ENCODE peak calls at places on chromosomes 6 and 20, in seven cellular contexts. One of them, this sample, is unnamed.

GRCh38 chr6:168684906-168685305 is 243.9 kb downstream of the SMOC2 start:
- DNase-seq in AG10803: no peak
- DNase-seq in cardiac muscle cell: no peak
- DNase-seq in fibroblast of lung: no peak
- DNase-seq in GM12865: no peak
- DNase-seq in fibroblast of villous mesenchyme: no peak
- DNase-seq in choroid plexus epithelial cell: no peak
- DNase-seq in this sample: no peak

GRCh38 chr6:39051399-39052122 is 3.0 kb downstream of the GLP1R start:
- DNase-seq in cardiac muscle cell: peak
- DNase-seq in AG10803: peak
- DNase-seq in choroid plexus epithelial cell: no peak
- DNase-seq in GM12865: no peak
- DNase-seq in fibroblast of lung: peak
- DNase-seq in fibroblast of villous mesenchyme: no peak
- DNase-seq in this sample: no peak

GRCh38 chr6:144912474-144912873 is 627.3 kb downstream of the UTRN start:
- DNase-seq in fibroblast of villous mesenchyme: peak
- DNase-seq in cardiac muscle cell: peak
- DNase-seq in GM12865: no peak
- DNase-seq in fibroblast of lung: peak
- DNase-seq in choroid plexus epithelial cell: peak
- DNase-seq in AG10803: peak
- DNase-seq in this sample: peak

GRCh38 chr20:47927385-47927851 is 142.1 kb upstream of the SULF2 start:
- DNase-seq in choroid plexus epithelial cell: peak
- DNase-seq in GM12865: no peak
- DNase-seq in fibroblast of villous mesenchyme: peak
- DNase-seq in fibroblast of lung: peak
- DNase-seq in AG10803: peak
- DNase-seq in cardiac muscle cell: no peak
- DNase-seq in this sample: peak

GRCh38 chr6:14487625-14488024 is 370.1 kb downstream of the CD83 start:
- DNase-seq in choroid plexus epithelial cell: no peak
- DNase-seq in fibroblast of lung: no peak
- DNase-seq in GM12865: no peak
- DNase-seq in fibroblast of villous mesenchyme: no peak
- DNase-seq in cardiac muscle cell: no peak
- DNase-seq in AG10803: no peak
- DNase-seq in this sample: no peak

GRCh38 chr20:2749951-2750342 is 50.5 kb downstream of the CPXM1 start:
- DNase-seq in choroid plexus epithelial cell: no peak
- DNase-seq in fibroblast of lung: no peak
- DNase-seq in cardiac muscle cell: no peak
- DNase-seq in AG10803: no peak
- DNase-seq in fibroblast of villous mesenchyme: no peak
- DNase-seq in GM12865: no peak
- DNase-seq in this sample: no peak

GRCh38 chr6:36979343-36979742 is 6.7 kb downstream of the MTCH1 start:
- DNase-seq in GM12865: peak
- DNase-seq in fibroblast of villous mesenchyme: peak
- DNase-seq in choroid plexus epithelial cell: peak
- DNase-seq in cardiac muscle cell: peak
- DNase-seq in fibroblast of lung: peak
- DNase-seq in AG10803: peak
- DNase-seq in this sample: peak

GRCh38 chr6:163793584-163793983 is 379.1 kb downstream of the QKI start:
- DNase-seq in cardiac muscle cell: peak
- DNase-seq in fibroblast of villous mesenchyme: peak
- DNase-seq in fibroblast of lung: peak
- DNase-seq in AG10803: peak
- DNase-seq in choroid plexus epithelial cell: peak
- DNase-seq in GM12865: peak
- DNase-seq in this sample: peak

GRCh38 chr6:53517021-53517420 is 27.9 kb downstream of the GCLC start:
- DNase-seq in fibroblast of lung: no peak
- DNase-seq in AG10803: peak
- DNase-seq in GM12865: no peak
- DNase-seq in choroid plexus epithelial cell: peak
- DNase-seq in cardiac muscle cell: no peak
- DNase-seq in fibroblast of villous mesenchyme: peak
- DNase-seq in this sample: no peak

GRCh38 chr6:64010010-64010409 is 374.4 kb downstream of the PHF3 start:
- DNase-seq in GM12865: no peak
- DNase-seq in cardiac muscle cell: no peak
- DNase-seq in fibroblast of lung: no peak
- DNase-seq in choroid plexus epithelial cell: no peak
- DNase-seq in AG10803: no peak
- DNase-seq in fibroblast of villous mesenchyme: no peak
- DNase-seq in this sample: no peak

GRCh38 chr6:50846860-50847171 is 28.1 kb downstream of the TFAP2B start:
- DNase-seq in cardiac muscle cell: no peak
- DNase-seq in fibroblast of villous mesenchyme: no peak
- DNase-seq in GM12865: no peak
- DNase-seq in fibroblast of lung: no peak
- DNase-seq in choroid plexus epithelial cell: no peak
- DNase-seq in AG10803: no peak
- DNase-seq in this sample: no peak

GRCh38 chr6:157240059-157240959 is 83.0 kb downstream of the TMEM242 start:
- DNase-seq in fibroblast of lung: peak
- DNase-seq in cardiac muscle cell: peak
- DNase-seq in fibroblast of villous mesenchyme: peak
- DNase-seq in GM12865: no peak
- DNase-seq in choroid plexus epithelial cell: no peak
- DNase-seq in AG10803: peak
- DNase-seq in this sample: peak

GRCh38 chr20:19314619-19315018 is 102.2 kb downstream of the SLC24A3 start:
- DNase-seq in fibroblast of lung: no peak
- DNase-seq in cardiac muscle cell: no peak
- DNase-seq in GM12865: no peak
- DNase-seq in fibroblast of villous mesenchyme: no peak
- DNase-seq in choroid plexus epithelial cell: no peak
- DNase-seq in AG10803: no peak
- DNase-seq in this sample: no peak

GRCh38 chr20:43535370-43536004 is 23.3 kb upstream of the SGK2 start:
- DNase-seq in cardiac muscle cell: no peak
- DNase-seq in choroid plexus epithelial cell: no peak
- DNase-seq in fibroblast of villous mesenchyme: no peak
- DNase-seq in GM12865: no peak
- DNase-seq in AG10803: no peak
- DNase-seq in fibroblast of lung: no peak
- DNase-seq in this sample: no peak

GRCh38 chr6:170416303-170416702 is 109.7 kb downstream of the FAM120B start:
- DNase-seq in choroid plexus epithelial cell: no peak
- DNase-seq in AG10803: no peak
- DNase-seq in fibroblast of villous mesenchyme: no peak
- DNase-seq in GM12865: no peak
- DNase-seq in fibroblast of lung: no peak
- DNase-seq in cardiac muscle cell: no peak
- DNase-seq in this sample: no peak

GRCh38 chr6:158640519-158640918 is 4.0 kb downstream of the DYNLT1 start:
- DNase-seq in fibroblast of lung: no peak
- DNase-seq in cardiac muscle cell: no peak
- DNase-seq in fibroblast of villous mesenchyme: no peak
- DNase-seq in AG10803: no peak
- DNase-seq in choroid plexus epithelial cell: no peak
- DNase-seq in GM12865: no peak
- DNase-seq in this sample: no peak

GRCh38 chr6:73969982-73970960 is 274.3 kb downstream of the CD109 start:
- DNase-seq in choroid plexus epithelial cell: peak
- DNase-seq in cardiac muscle cell: peak
- DNase-seq in fibroblast of villous mesenchyme: peak
- DNase-seq in AG10803: peak
- DNase-seq in fibroblast of lung: peak
- DNase-seq in GM12865: peak
- DNase-seq in this sample: peak

GRCh38 chr6:41051873-41052272 is 1.1 kb upstream of the APOBEC2 start:
- DNase-seq in AG10803: no peak
- DNase-seq in GM12865: no peak
- DNase-seq in cardiac muscle cell: no peak
- DNase-seq in fibroblast of villous mesenchyme: no peak
- DNase-seq in fibroblast of lung: no peak
- DNase-seq in choroid plexus epithelial cell: no peak
- DNase-seq in this sample: no peak

GRCh38 chr6:158559338-158559894 is 475 bp upstream of the TMEM181 start:
- DNase-seq in GM12865: no peak
- DNase-seq in choroid plexus epithelial cell: no peak
- DNase-seq in fibroblast of lung: no peak
- DNase-seq in AG10803: no peak
- DNase-seq in fibroblast of villous mesenchyme: no peak
- DNase-seq in cardiac muscle cell: no peak
- DNase-seq in this sample: no peak

GRCh38 chr20:58407966-58408557 is 19.0 kb downstream of the VAPB start:
- DNase-seq in GM12865: peak
- DNase-seq in choroid plexus epithelial cell: peak
- DNase-seq in fibroblast of lung: no peak
- DNase-seq in fibroblast of villous mesenchyme: peak
- DNase-seq in cardiac muscle cell: peak
- DNase-seq in AG10803: peak
- DNase-seq in this sample: no peak

GRCh38 chr20:49985617-49986016 is 2.8 kb downstream of the SNAI1 start:
- DNase-seq in choroid plexus epithelial cell: no peak
- DNase-seq in fibroblast of lung: no peak
- DNase-seq in cardiac muscle cell: no peak
- DNase-seq in GM12865: no peak
- DNase-seq in fibroblast of villous mesenchyme: no peak
- DNase-seq in AG10803: no peak
- DNase-seq in this sample: no peak

GRCh38 chr20:839626-840025 is 6.1 kb downstream of the FAM110A start:
- DNase-seq in fibroblast of villous mesenchyme: no peak
- DNase-seq in fibroblast of lung: no peak
- DNase-seq in GM12865: no peak
- DNase-seq in choroid plexus epithelial cell: no peak
- DNase-seq in AG10803: no peak
- DNase-seq in cardiac muscle cell: no peak
- DNase-seq in this sample: no peak

GRCh38 chr6:47200536-47201334 is 109.0 kb downstream of the TNFRSF21 start:
- DNase-seq in AG10803: no peak
- DNase-seq in fibroblast of lung: peak
- DNase-seq in GM12865: no peak
- DNase-seq in choroid plexus epithelial cell: no peak
- DNase-seq in fibroblast of villous mesenchyme: peak
- DNase-seq in cardiac muscle cell: no peak
- DNase-seq in this sample: no peak

GRCh38 chr6:154516276-154516675 is 5.8 kb upstream of the CNKSR3 start:
- DNase-seq in fibroblast of lung: no peak
- DNase-seq in GM12865: no peak
- DNase-seq in AG10803: no peak
- DNase-seq in cardiac muscle cell: no peak
- DNase-seq in choroid plexus epithelial cell: no peak
- DNase-seq in fibroblast of villous mesenchyme: no peak
- DNase-seq in this sample: no peak

DNA sequence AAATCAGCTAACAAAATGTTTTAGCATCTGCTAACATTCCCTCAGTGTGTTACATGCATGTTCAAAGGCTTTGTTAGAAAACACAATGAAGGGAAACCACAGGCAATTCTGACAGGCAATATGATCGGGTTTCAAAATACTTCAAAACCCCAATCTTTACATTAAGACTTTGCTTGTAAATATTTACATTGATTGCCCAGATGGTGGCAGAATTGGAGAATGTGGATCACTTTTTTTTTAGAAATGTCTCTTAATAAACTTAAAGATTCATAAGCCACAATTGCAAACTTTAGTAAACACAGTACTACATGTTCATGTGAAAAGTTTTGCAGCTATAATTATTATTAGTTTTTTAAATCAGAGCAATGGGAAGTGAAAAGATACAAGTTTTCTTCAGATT is 928.5 kb upstream of the FLRT3 start:
- DNase-seq in fibroblast of lung: no peak
- DNase-seq in cardiac muscle cell: no peak
- DNase-seq in choroid plexus epithelial cell: no peak
- DNase-seq in GM12865: peak
- DNase-seq in fibroblast of villous mesenchyme: no peak
- DNase-seq in AG10803: no peak
- DNase-seq in this sample: no peak
- TF ChIP-seq CTCF in fibroblast of lung: no peak
- TF ChIP-seq CTCF in cardiac muscle cell: no peak
- TF ChIP-seq CTCF in choroid plexus epithelial cell: no peak
- TF ChIP-seq CTCF in GM12865: no peak
- TF ChIP-seq CTCF in fibroblast of villous mesenchyme: no peak
- TF ChIP-seq CTCF in AG10803: no peak
- TF ChIP-seq CTCF in this sample: no peak

GRCh38 chr6:45464685-45465084 is 87.0 kb upstream of the SUPT3H start:
- DNase-seq in fibroblast of villous mesenchyme: no peak
- DNase-seq in choroid plexus epithelial cell: peak
- DNase-seq in AG10803: no peak
- DNase-seq in cardiac muscle cell: no peak
- DNase-seq in GM12865: no peak
- DNase-seq in fibroblast of lung: peak
- DNase-seq in this sample: no peak
- H3K4me3 ChIP-seq in fibroblast of villous mesenchyme: no peak
- H3K4me3 ChIP-seq in choroid plexus epithelial cell: no peak
- H3K4me3 ChIP-seq in AG10803: no peak
- H3K4me3 ChIP-seq in cardiac muscle cell: no peak
- H3K4me3 ChIP-seq in GM12865: no peak
- H3K4me3 ChIP-seq in fibroblast of lung: no peak
- H3K4me3 ChIP-seq in this sample: no peak

GRCh38 chr20:31440012-31440659 is at the start of gene DEFB123:
- DNase-seq in AG10803: no peak
- DNase-seq in fibroblast of villous mesenchyme: no peak
- DNase-seq in choroid plexus epithelial cell: no peak
- DNase-seq in cardiac muscle cell: no peak
- DNase-seq in fibroblast of lung: no peak
- DNase-seq in GM12865: no peak
- DNase-seq in this sample: no peak
- TF ChIP-seq CTCF in AG10803: no peak
- TF ChIP-seq CTCF in fibroblast of villous mesenchyme: no peak
- TF ChIP-seq CTCF in choroid plexus epithelial cell: peak
- TF ChIP-seq CTCF in cardiac muscle cell: no peak
- TF ChIP-seq CTCF in fibroblast of lung: no peak
- TF ChIP-seq CTCF in GM12865: peak
- TF ChIP-seq CTCF in this sample: peak

GRCh38 chr6:34239240-34239825 is 2.7 kb downstream of the HMGA1 start:
- DNase-seq in choroid plexus epithelial cell: no peak
- DNase-seq in fibroblast of lung: no peak
- DNase-seq in GM12865: no peak
- DNase-seq in cardiac muscle cell: no peak
- DNase-seq in AG10803: no peak
- DNase-seq in fibroblast of villous mesenchyme: peak
- DNase-seq in this sample: no peak

GRCh38 chr6:34242252-34243130 is 5.8 kb downstream of the HMGA1 start:
- DNase-seq in choroid plexus epithelial cell: no peak
- DNase-seq in AG10803: no peak
- DNase-seq in GM12865: no peak
- DNase-seq in cardiac muscle cell: no peak
- DNase-seq in fibroblast of lung: no peak
- DNase-seq in fibroblast of villous mesenchyme: no peak
- DNase-seq in this sample: no peak

GRCh38 chr6:34241351-34242215 is 4.9 kb downstream of the HMGA1 start:
- DNase-seq in choroid plexus epithelial cell: no peak
- DNase-seq in AG10803: no peak
- DNase-seq in cardiac muscle cell: no peak
- DNase-seq in GM12865: no peak
- DNase-seq in fibroblast of lung: no peak
- DNase-seq in fibroblast of villous mesenchyme: no peak
- DNase-seq in this sample: no peak

GRCh38 chr6:34239893-34240292 is 3.2 kb downstream of the HMGA1 start:
- DNase-seq in fibroblast of lung: no peak
- DNase-seq in choroid plexus epithelial cell: no peak
- DNase-seq in AG10803: no peak
- DNase-seq in GM12865: no peak
- DNase-seq in fibroblast of villous mesenchyme: no peak
- DNase-seq in cardiac muscle cell: no peak
- DNase-seq in this sample: no peak

GRCh38 chr6:34240329-34241248 is 3.9 kb downstream of the HMGA1 start:
- DNase-seq in cardiac muscle cell: no peak
- DNase-seq in GM12865: no peak
- DNase-seq in choroid plexus epithelial cell: no peak
- DNase-seq in AG10803: no peak
- DNase-seq in fibroblast of villous mesenchyme: no peak
- DNase-seq in fibroblast of lung: no peak
- DNase-seq in this sample: no peak
- H3K4me3 ChIP-seq in cardiac muscle cell: no peak
- H3K4me3 ChIP-seq in GM12865: no peak
- H3K4me3 ChIP-seq in choroid plexus epithelial cell: no peak
- H3K4me3 ChIP-seq in AG10803: no peak
- H3K4me3 ChIP-seq in fibroblast of villous mesenchyme: no peak
- H3K4me3 ChIP-seq in fibroblast of lung: no peak
- H3K4me3 ChIP-seq in this sample: no peak

This sample was measured in fibroblast of the aortic adventitia.